ENCODE peak calls at places on chromosomes 12 and 14, in eight cellular contexts. One of them, this sample, is unnamed.

GRCh38 chr12:69641546-69641945 is 30.8 kb upstream of the LRRC10 start:
- DNase-seq in A549: no peak
- DNase-seq in hepatocyte: no peak
- DNase-seq in Peyer's patch: no peak
- DNase-seq in spleen: no peak
- DNase-seq in tibial artery: no peak
- DNase-seq in kidney: no peak
- DNase-seq in lung: no peak
- DNase-seq in this sample: no peak

GRCh38 chr12:105524961-105525360 is 194.5 kb downstream of the C12orf75 start:
- DNase-seq in lung: no peak
- DNase-seq in tibial artery: no peak
- DNase-seq in Peyer's patch: no peak
- DNase-seq in spleen: no peak
- DNase-seq in A549: no peak
- DNase-seq in kidney: no peak
- DNase-seq in hepatocyte: no peak
- DNase-seq in this sample: no peak

GRCh38 chr14:82642425-82642824 is 1108.8 kb upstream of the SEL1L start:
- DNase-seq in lung: no peak
- DNase-seq in hepatocyte: peak; percentile 86
- DNase-seq in kidney: peak; percentile 58
- DNase-seq in tibial artery: no peak
- DNase-seq in Peyer's patch: no peak
- DNase-seq in A549: peak; percentile 5
- DNase-seq in spleen: peak; percentile 34
- DNase-seq in this sample: no peak

GRCh38 chr14:21476526-21476924 is 234 bp downstream of the RAB2B start:
- DNase-seq in Peyer's patch: peak; percentile 95
- DNase-seq in tibial artery: no peak
- DNase-seq in A549: peak; percentile 72
- DNase-seq in kidney: peak; percentile 94
- DNase-seq in spleen: peak; percentile 95
- DNase-seq in lung: peak; percentile 90
- DNase-seq in hepatocyte: peak; percentile 93
- DNase-seq in this sample: peak; percentile 93

GRCh38 chr14:76975051-76975450 is 53.5 kb downstream of the IRF2BPL start:
- DNase-seq in hepatocyte: no peak
- DNase-seq in spleen: no peak
- DNase-seq in kidney: no peak
- DNase-seq in A549: no peak
- DNase-seq in tibial artery: no peak
- DNase-seq in lung: no peak
- DNase-seq in Peyer's patch: no peak
- DNase-seq in this sample: no peak

GRCh38 chr12:94803939-94804338 is 153.6 kb upstream of the TMCC3 start:
- DNase-seq in A549: no peak
- DNase-seq in hepatocyte: no peak
- DNase-seq in kidney: no peak
- DNase-seq in spleen: no peak
- DNase-seq in Peyer's patch: no peak
- DNase-seq in lung: no peak
- DNase-seq in tibial artery: no peak
- DNase-seq in this sample: no peak

GRCh38 chr12:54658306-54659264 is 10.4 kb upstream of the DCD start:
- DNase-seq in tibial artery: no peak
- DNase-seq in spleen: no peak
- DNase-seq in kidney: no peak
- DNase-seq in Peyer's patch: peak; percentile 49
- DNase-seq in hepatocyte: peak; percentile 89
- DNase-seq in lung: no peak
- DNase-seq in A549: peak; percentile 63
- DNase-seq in this sample: peak; percentile 72

GRCh38 chr14:32073537-32074189 is 3.4 kb upstream of the ARHGAP5 start:
- DNase-seq in tibial artery: no peak
- DNase-seq in spleen: no peak
- DNase-seq in Peyer's patch: peak; percentile 79
- DNase-seq in lung: peak; percentile 60
- DNase-seq in hepatocyte: peak; percentile 81
- DNase-seq in kidney: no peak
- DNase-seq in A549: peak; percentile 71
- DNase-seq in this sample: peak; percentile 49

GRCh38 chr12:59620326-59620725 is 24.5 kb downstream of the SLC16A7 start:
- DNase-seq in hepatocyte: no peak
- DNase-seq in kidney: no peak
- DNase-seq in Peyer's patch: no peak
- DNase-seq in lung: no peak
- DNase-seq in spleen: no peak
- DNase-seq in A549: no peak
- DNase-seq in tibial artery: no peak
- DNase-seq in this sample: no peak

GRCh38 chr14:106690333-106690891 is 1164.0 kb downstream of the TMEM121 start:
- DNase-seq in lung: no peak
- DNase-seq in tibial artery: no peak
- DNase-seq in Peyer's patch: no peak
- DNase-seq in spleen: no peak
- DNase-seq in hepatocyte: no peak
- DNase-seq in kidney: no peak
- DNase-seq in A549: no peak
- DNase-seq in this sample: no peak

GRCh38 chr14:56949828-56950227 is 139.5 kb upstream of the OTX2 start:
- DNase-seq in tibial artery: no peak
- DNase-seq in lung: peak; percentile 31
- DNase-seq in kidney: no peak
- DNase-seq in A549: no peak
- DNase-seq in spleen: no peak
- DNase-seq in Peyer's patch: peak; percentile 49
- DNase-seq in hepatocyte: no peak
- DNase-seq in this sample: no peak

GRCh38 chr12:58233886-58234285 is 292.5 kb downstream of the ATP23 start:
- DNase-seq in Peyer's patch: no peak
- DNase-seq in hepatocyte: no peak
- DNase-seq in tibial artery: no peak
- DNase-seq in kidney: no peak
- DNase-seq in spleen: no peak
- DNase-seq in A549: no peak
- DNase-seq in lung: no peak
- DNase-seq in this sample: no peak

GRCh38 chr12:105233045-105233905 is 2.7 kb downstream of the APPL2 start:
- DNase-seq in spleen: no peak
- DNase-seq in Peyer's patch: no peak
- DNase-seq in tibial artery: no peak
- DNase-seq in hepatocyte: no peak
- DNase-seq in A549: no peak
- DNase-seq in kidney: no peak
- DNase-seq in lung: no peak
- DNase-seq in this sample: no peak

GRCh38 chr12:24307716-24308335 is 358.4 kb upstream of the SOX5 start:
- DNase-seq in spleen: no peak
- DNase-seq in kidney: no peak
- DNase-seq in tibial artery: no peak
- DNase-seq in A549: no peak
- DNase-seq in lung: peak; percentile 30
- DNase-seq in hepatocyte: no peak
- DNase-seq in Peyer's patch: no peak
- DNase-seq in this sample: no peak

GRCh38 chr12:94458882-94459772 is 540 bp downstream of the CEP83 start:
- DNase-seq in Peyer's patch: no peak
- DNase-seq in hepatocyte: peak; percentile 15
- DNase-seq in kidney: no peak
- DNase-seq in tibial artery: no peak
- DNase-seq in spleen: no peak
- DNase-seq in lung: no peak
- DNase-seq in A549: peak; percentile 13
- DNase-seq in this sample: no peak

GRCh38 chr14:94485944-94486841 is 10.2 kb upstream of the SERPINA9 start:
- DNase-seq in Peyer's patch: peak; percentile 64
- DNase-seq in A549: peak; percentile 63
- DNase-seq in spleen: peak; percentile 89
- DNase-seq in lung: no peak
- DNase-seq in hepatocyte: peak; percentile 74
- DNase-seq in tibial artery: no peak
- DNase-seq in kidney: no peak
- DNase-seq in this sample: peak; percentile 62

GRCh38 chr14:49552630-49553029 is 33.5 kb downstream of the RPS29 start:
- DNase-seq in lung: no peak
- DNase-seq in hepatocyte: no peak
- DNase-seq in tibial artery: no peak
- DNase-seq in spleen: no peak
- DNase-seq in A549: no peak
- DNase-seq in Peyer's patch: no peak
- DNase-seq in kidney: no peak
- DNase-seq in this sample: no peak

GRCh38 chr14:100147181-100147631 is 12.2 kb downstream of the DEGS2 start:
- DNase-seq in spleen: peak; percentile 89
- DNase-seq in A549: no peak
- DNase-seq in lung: no peak
- DNase-seq in Peyer's patch: peak; percentile 90
- DNase-seq in kidney: no peak
- DNase-seq in tibial artery: no peak
- DNase-seq in hepatocyte: no peak
- DNase-seq in this sample: no peak

GRCh38 chr12:113727651-113728061 is 238.5 kb downstream of the RBM19 start:
- DNase-seq in kidney: no peak
- DNase-seq in tibial artery: no peak
- DNase-seq in A549: peak; percentile 71
- DNase-seq in hepatocyte: no peak
- DNase-seq in spleen: no peak
- DNase-seq in Peyer's patch: no peak
- DNase-seq in lung: no peak
- DNase-seq in this sample: no peak

GRCh38 chr14:54344445-54344844 is 52.4 kb upstream of the CDKN3 start:
- DNase-seq in kidney: no peak
- DNase-seq in tibial artery: no peak
- DNase-seq in Peyer's patch: no peak
- DNase-seq in lung: no peak
- DNase-seq in A549: no peak
- DNase-seq in spleen: no peak
- DNase-seq in hepatocyte: no peak
- DNase-seq in this sample: no peak

GRCh38 chr14:102954081-102954789 is 31.8 kb downstream of the AMN start:
- DNase-seq in hepatocyte: no peak
- DNase-seq in lung: no peak
- DNase-seq in A549: no peak
- DNase-seq in tibial artery: no peak
- DNase-seq in kidney: peak; percentile 62
- DNase-seq in Peyer's patch: no peak
- DNase-seq in spleen: no peak
- DNase-seq in this sample: no peak

GRCh38 chr12:2794261-2794735 is 472 bp upstream of the FKBP4 start:
- DNase-seq in A549: no peak
- DNase-seq in Peyer's patch: no peak
- DNase-seq in kidney: no peak
- DNase-seq in lung: no peak
- DNase-seq in tibial artery: no peak
- DNase-seq in hepatocyte: peak; percentile 31
- DNase-seq in spleen: peak; percentile 89
- DNase-seq in this sample: no peak
- H3K27ac ChIP-seq in A549: peak overlapping the region; percentile 99
- H3K27ac ChIP-seq in Peyer's patch: peak overlapping the region; percentile 60
- H3K27ac ChIP-seq in kidney: peak overlapping the region; percentile 87
- H3K27ac ChIP-seq in lung: no peak overlapping the region
- H3K27ac ChIP-seq in tibial artery: peak overlapping the region; percentile 88
- H3K27ac ChIP-seq in hepatocyte: peak overlapping the region; percentile 90
- H3K27ac ChIP-seq in spleen: peak overlapping the region; percentile 75
- H3K27ac ChIP-seq in this sample: peak overlapping the region; percentile 75

DNA sequence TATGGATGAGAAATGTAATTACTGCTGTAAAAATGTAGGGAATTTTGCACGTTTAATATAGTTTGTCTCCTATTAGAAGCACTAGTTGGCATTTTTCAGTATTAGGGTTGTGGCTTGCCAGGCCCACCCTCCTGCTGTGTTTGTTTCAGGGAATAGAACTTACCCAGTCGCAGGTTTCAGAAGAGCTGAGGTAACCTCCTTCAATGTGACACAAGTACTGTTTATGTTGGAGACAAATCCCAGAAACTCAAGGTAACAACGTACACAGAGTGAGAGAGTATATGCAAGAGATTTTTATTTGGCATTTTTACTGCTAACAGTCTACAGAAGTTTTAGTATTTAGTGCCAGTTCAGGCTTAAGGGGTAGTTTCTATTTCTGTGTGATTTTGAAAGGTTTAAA is 284.3 kb downstream of the RAD51B start:
- DNase-seq in tibial artery: no peak
- DNase-seq in kidney: no peak
- DNase-seq in spleen: no peak
- DNase-seq in A549: no peak
- DNase-seq in lung: no peak
- DNase-seq in hepatocyte: no peak
- DNase-seq in Peyer's patch: no peak
- DNase-seq in this sample: no peak
- H3K27ac ChIP-seq in tibial artery: peak overlapping the region; percentile 59
- H3K27ac ChIP-seq in kidney: no peak overlapping the region
- H3K27ac ChIP-seq in spleen: no peak overlapping the region
- H3K27ac ChIP-seq in A549: peak overlapping the region; percentile 65
- H3K27ac ChIP-seq in lung: no peak overlapping the region
- H3K27ac ChIP-seq in hepatocyte: peak overlapping the region; percentile 69
- H3K27ac ChIP-seq in Peyer's patch: no peak overlapping the region
- H3K27ac ChIP-seq in this sample: no peak overlapping the region

GRCh38 chr12:123058980-123059379 is 78.5 kb downstream of the ARL6IP4 start:
- DNase-seq in hepatocyte: no peak
- DNase-seq in lung: no peak
- DNase-seq in spleen: no peak
- DNase-seq in tibial artery: no peak
- DNase-seq in kidney: no peak
- DNase-seq in A549: no peak
- DNase-seq in Peyer's patch: no peak
- DNase-seq in this sample: no peak
- H3K27ac ChIP-seq in hepatocyte: no peak overlapping the region
- H3K27ac ChIP-seq in lung: peak overlapping the region; percentile 8
- H3K27ac ChIP-seq in spleen: peak overlapping the region; percentile 24
- H3K27ac ChIP-seq in tibial artery: no peak overlapping the region
- H3K27ac ChIP-seq in kidney: peak overlapping the region; percentile 72
- H3K27ac ChIP-seq in A549: peak overlapping the region; percentile 12
- H3K27ac ChIP-seq in Peyer's patch: no peak overlapping the region
- H3K27ac ChIP-seq in this sample: peak overlapping the region; percentile 68

DNA sequence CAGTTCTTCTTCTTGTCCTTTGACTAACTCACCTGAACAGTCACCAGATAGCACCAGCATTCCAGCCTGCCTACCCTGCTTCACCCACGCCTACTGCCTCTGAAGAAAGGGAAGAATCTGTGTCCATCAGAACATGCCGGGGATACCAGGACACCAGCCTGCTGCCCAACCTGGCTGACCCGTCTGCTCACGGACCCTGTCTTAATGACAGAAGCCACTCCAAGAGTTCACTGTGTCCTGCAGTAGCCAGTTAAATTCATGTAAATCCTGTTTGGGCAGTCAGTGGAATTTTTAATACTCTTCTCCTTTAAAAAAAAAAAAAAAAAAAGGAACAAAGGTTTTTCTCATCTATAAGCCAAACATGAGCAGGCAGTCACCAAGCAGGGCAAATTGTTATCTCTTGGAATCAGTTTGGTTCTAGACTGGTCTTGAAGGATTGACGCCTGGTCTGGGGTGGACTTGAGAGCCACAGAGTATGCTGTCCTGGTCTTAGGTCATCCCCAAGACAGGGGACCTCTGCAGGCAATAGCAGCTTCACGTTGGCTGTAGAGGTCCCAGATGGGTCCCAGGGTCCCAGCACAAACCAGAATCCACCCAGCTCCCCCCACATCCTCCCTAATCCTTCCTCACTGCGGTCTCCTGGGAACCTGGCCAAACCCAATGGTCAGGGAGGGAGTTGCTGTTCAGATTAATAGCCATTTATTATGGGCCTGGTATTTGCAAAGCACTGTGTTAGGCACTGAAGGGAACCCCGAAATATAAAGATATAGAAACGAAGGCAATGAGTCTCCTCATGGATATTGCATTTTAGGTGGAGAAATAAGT is 181.1 kb upstream of the HIF1A start:
- DNase-seq in lung: no peak
- DNase-seq in hepatocyte: no peak
- DNase-seq in Peyer's patch: no peak
- DNase-seq in spleen: no peak
- DNase-seq in tibial artery: no peak
- DNase-seq in A549: no peak
- DNase-seq in kidney: no peak
- DNase-seq in this sample: no peak
- H3K27ac ChIP-seq in lung: no peak overlapping the region
- H3K27ac ChIP-seq in hepatocyte: no peak overlapping the region
- H3K27ac ChIP-seq in Peyer's patch: no peak overlapping the region
- H3K27ac ChIP-seq in spleen: no peak overlapping the region
- H3K27ac ChIP-seq in tibial artery: no peak overlapping the region
- H3K27ac ChIP-seq in A549: peak overlapping the region; percentile 81
- H3K27ac ChIP-seq in kidney: peak overlapping the region; percentile 45
- H3K27ac ChIP-seq in this sample: peak overlapping the region; percentile 6